ENCODE peak calls at places on chromosomes 3 and 15, in five cellular contexts. F is dorsolateral prefrontal cortex; R is tibial artery; N is CD8-positive, alpha-beta T cell; B is CD4-positive, alpha-beta memory T cell. Z is an unnamed sample.

GRCh38 chr3:159923961-159924360 is 64.7 kb upstream of the IL12A start:
- DNase-seq in B (no peak), R (no peak), F (no peak), N (no peak), Z (no peak)

GRCh38 chr15:74664028-74664616 is 31.7 kb downstream of the EDC3 start:
- DNase-seq in B (no peak), F (peak; percentile 50), N (no peak), R (no peak), Z (no peak)

GRCh38 chr15:53836618-53837017 is 77.2 kb upstream of the WDR72 start:
- DNase-seq in R (no peak), B (no peak), N (no peak), F (no peak), Z (no peak)

GRCh38 chr15:57334257-57334656 is 42.0 kb upstream of the CGNL1 start:
- DNase-seq in B (no peak), N (no peak), F (no peak), R (no peak), Z (peak; percentile 75)

GRCh38 chr3:187025254-187025655 is 94.9 kb downstream of the ST6GAL1 start:
- DNase-seq in B (peak; percentile 47), R (no peak), N (no peak), F (no peak), Z (no peak)

GRCh38 chr15:76823903-76824302 is 81.2 kb downstream of the SCAPER start:
- DNase-seq in B (no peak), N (no peak), F (no peak), R (no peak), Z (no peak)

GRCh38 chr3:32493437-32494414 is 8.9 kb downstream of the CMTM6 start:
- DNase-seq in N (no peak), F (no peak), R (no peak), B (no peak), Z (no peak)

GRCh38 chr3:124630994-124631393 is 99.3 kb upstream of the UMPS start:
- DNase-seq in F (no peak), N (no peak), B (no peak), R (no peak), Z (no peak)

GRCh38 chr15:93042691-93043378 is 46.2 kb downstream of the RGMA start:
- DNase-seq in N (no peak), R (peak; percentile 44), B (no peak), F (no peak), Z (peak; percentile 33)

GRCh38 chr3:134713673-134714072 is 62.9 kb upstream of the KY start:
- DNase-seq in N (no peak), R (no peak), F (no peak), B (no peak), Z (no peak)

GRCh38 chr3:33919312-33919711 is 120.9 kb downstream of the PDCD6IP start:
- DNase-seq in F (no peak), R (no peak), B (no peak), N (no peak), Z (no peak)

GRCh38 chr15:76903251-76903681 is 1.9 kb downstream of the SCAPER start:
- DNase-seq in F (no peak), R (no peak), N (no peak), B (peak; percentile 31), Z (no peak)

GRCh38 chr3:177824190-177824786 is 627.0 kb upstream of the TBL1XR1 start:
- DNase-seq in R (peak; percentile 85), B (no peak), F (no peak), N (no peak), Z (no peak)

GRCh38 chr3:56833031-56833430 is 31.3 kb upstream of the ARHGEF3 start:
- DNase-seq in R (no peak), F (no peak), B (no peak), N (no peak), Z (no peak)

GRCh38 chr15:64894395-64895056 is 17.2 kb upstream of the ANKDD1A start:
- DNase-seq in B (peak; percentile 93), R (no peak), N (peak; percentile 72), F (no peak), Z (peak; percentile 68)

GRCh38 chr3:50260027-50260941 is 8.7 kb upstream of the SEMA3B start:
- DNase-seq in F (peak; percentile 95), N (peak; percentile 55), B (peak; percentile 76), R (peak; percentile 97), Z (peak; percentile 96)

GRCh38 chr3:113287111-113287817 is 75.9 kb downstream of the BOC start:
- DNase-seq in B (no peak), N (no peak), R (no peak), F (no peak), Z (no peak)

GRCh38 chr15:68678746-68679145 is 100.0 kb downstream of the CORO2B start:
- DNase-seq in N (no peak), F (no peak), B (no peak), R (peak; percentile 51), Z (peak; percentile 57)

GRCh38 chr15:61715082-61715481 is 345.2 kb downstream of the VPS13C start:
- DNase-seq in B (no peak), N (no peak), R (no peak), F (no peak), Z (no peak)

GRCh38 chr3:69787436-69788168 is 48.3 kb downstream of the MITF start:
- DNase-seq in R (no peak), B (no peak), N (no peak), F (no peak), Z (no peak)

GRCh38 chr3:46520531-46520930 is 22.8 kb downstream of the RTP3 start:
- DNase-seq in N (no peak), R (no peak), F (no peak), B (no peak), Z (no peak)

GRCh38 chr3:188370081-188370830 is 216.3 kb downstream of the LPP start:
- DNase-seq in N (no peak), R (no peak), B (no peak), F (no peak), Z (no peak)

GRCh38 chr15:45276851-45277250 is 24.8 kb downstream of the SLC28A2 start:
- DNase-seq in N (no peak), R (no peak), F (no peak), B (peak; percentile 19), Z (no peak)

GRCh38 chr3:110598847-110599490 is 472.6 kb upstream of the NECTIN3 start:
- DNase-seq in R (no peak), F (no peak), N (no peak), B (no peak), Z (no peak)

GRCh38 chr3:74351213-74351612 is 263.2 kb downstream of the CNTN3 start:
- DNase-seq in B (no peak), R (no peak), F (peak; percentile 39), N (no peak), Z (no peak)

GRCh38 chr3:53885239-53885638 is 3.3 kb upstream of the ACTR8 start:
- DNase-seq in R (no peak), B (no peak), F (no peak), N (no peak), Z (no peak)

GRCh38 chr3:197465996-197466549 is 89.7 kb downstream of the BDH1 start:
- DNase-seq in B (no peak), F (no peak), N (no peak), R (no peak), Z (no peak)

GRCh38 chr15:51924146-51925068 is 47.2 kb downstream of the LEO1 start:
- DNase-seq in F (peak; percentile 43), B (no peak), R (no peak), N (no peak), Z (no peak)

GRCh38 chr3:123724306-123724705 is 139.5 kb upstream of the HACD2 start:
- DNase-seq in F (no peak), N (no peak), B (no peak), R (no peak), Z (no peak)

GRCh38 chr3:170050753-170051152 is 13.0 kb downstream of the GPR160 start:
- DNase-seq in B (no peak), N (no peak), F (no peak), R (no peak), Z (no peak)

GRCh38 chr3:170046269-170047132 is 8.7 kb downstream of the GPR160 start:
- DNase-seq in N (no peak), F (no peak), B (no peak), R (no peak), Z (no peak)

GRCh38 chr3:170047133-170047404 is 9.3 kb downstream of the GPR160 start:
- DNase-seq in B (no peak), F (no peak), N (no peak), R (no peak), Z (no peak)

GRCh38 chr3:170052398-170052797 is 14.6 kb downstream of the GPR160 start:
- DNase-seq in B (no peak), R (no peak), F (no peak), N (no peak), Z (no peak)

GRCh38 chr3:170049146-170050000 is 11.6 kb downstream of the GPR160 start:
- DNase-seq in B (no peak), R (no peak), F (no peak), N (no peak), Z (no peak)
- H3K27ac ChIP-seq in B (no peak overlapping the region), R (no peak overlapping the region), F (no peak overlapping the region), N (no peak overlapping the region), Z (no peak overlapping the region)

GRCh38 chr3:185175370-185175987 is 22.6 kb upstream of the C3orf70 start:
- DNase-seq in N (no peak), B (no peak), R (no peak), F (peak; percentile 65), Z (peak; percentile 71)
- H3K4me3 ChIP-seq in N (no peak overlapping the region), B (no peak overlapping the region), R (no peak overlapping the region), F (peak overlapping the region; percentile 29), Z (no peak overlapping the region)

GRCh38 chr15:90478981-90479481 is 50.7 kb upstream of the CRTC3 start:
- DNase-seq in R (no peak), N (no peak), F (no peak), B (peak; percentile 8), Z (no peak)
- H3K27ac ChIP-seq in R (peak overlapping the region; percentile 11), N (no peak overlapping the region), F (no peak overlapping the region), B (no peak overlapping the region), Z (peak overlapping the region; percentile 63)

DNA sequence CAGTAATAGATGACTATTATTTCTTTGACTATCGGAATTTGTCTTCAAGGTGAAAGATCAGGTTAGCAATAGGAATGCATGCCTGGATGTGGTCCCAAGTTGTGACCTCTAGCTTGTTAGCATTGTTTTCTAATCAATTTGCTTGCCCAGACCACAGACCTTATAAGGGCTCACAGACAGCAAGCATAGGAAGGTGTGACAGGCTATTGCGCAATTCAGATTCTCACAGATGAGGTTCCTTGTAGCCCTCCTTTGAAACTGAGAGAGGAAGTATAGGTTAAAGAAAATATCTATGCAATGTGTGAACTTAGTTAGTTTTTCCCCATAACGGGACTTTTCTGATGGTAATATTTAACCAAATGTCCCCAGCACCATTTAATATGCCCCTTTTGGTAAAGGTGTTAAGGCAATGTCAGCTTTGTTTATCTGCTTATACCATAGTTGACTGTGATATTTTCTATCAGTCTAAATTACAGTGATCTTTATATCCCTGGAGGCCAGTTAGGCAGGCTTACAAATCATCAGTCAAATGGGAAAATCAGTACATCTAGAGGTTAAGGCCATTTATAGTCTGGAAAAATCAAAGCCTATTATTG is 168.1 kb upstream of the MBNL1 start:
- DNase-seq in B (peak; percentile 2), F (no peak), N (no peak), R (no peak), Z (no peak)
- H3K4me3 ChIP-seq in B (no peak overlapping the region), F (no peak overlapping the region), N (no peak overlapping the region), R (no peak overlapping the region), Z (no peak overlapping the region)

DNA sequence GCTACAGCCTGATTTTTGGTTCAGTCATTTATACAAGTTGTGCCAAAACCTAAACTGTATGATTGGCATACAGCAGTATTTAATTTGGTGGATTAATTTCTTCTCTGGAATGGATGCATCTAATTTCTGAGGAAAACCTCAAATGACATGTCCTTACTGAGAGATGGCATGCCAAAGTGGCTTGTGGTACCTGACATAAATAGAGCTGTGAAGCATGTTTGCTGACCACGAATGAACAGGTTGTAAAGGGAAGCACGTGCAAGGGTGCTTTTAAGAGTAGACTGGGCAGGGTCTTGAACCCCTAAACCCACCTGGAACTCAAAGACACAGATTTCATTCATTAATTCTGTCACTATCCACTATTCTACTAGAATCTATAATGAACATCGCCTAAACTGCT is 77.2 kb downstream of the TP63 start:
- DNase-seq in B (no peak), R (no peak), F (no peak), N (no peak), Z (no peak)
- H3K27ac ChIP-seq in B (no peak overlapping the region), R (no peak overlapping the region), F (no peak overlapping the region), N (no peak overlapping the region), Z (no peak overlapping the region)

Z was measured in aorta.